ENCODE peak calls at places on chromosomes 3 and 15, in seven cellular contexts. F is SK-N-SH, M is H1, E is K562, V is GM12891, Q is GM12878, U is HepG2. D is an unnamed sample.

GRCh38 chr3:181909241-181909640 is 197.5 kb downstream of the SOX2 start:
- DNase-seq in V (no peak), Q (no peak), E (no peak), M (no peak), F (no peak), U (no peak), D (no peak)

GRCh38 chr15:59339252-59339672 is 33.4 kb downstream of the MYO1E start:
- DNase-seq in M (no peak), F (no peak), V (no peak), E (no peak), U (peak), Q (no peak), D (no peak)

GRCh38 chr15:31510003-31510402 is 183.4 kb downstream of the KLF13 start:
- DNase-seq in E (no peak), Q (no peak), F (no peak), V (no peak), U (no peak), M (no peak), D (no peak)

GRCh38 chr15:25764980-25765735 is 98.0 kb downstream of the ATP10A start:
- DNase-seq in V (no peak), Q (no peak), E (no peak), U (no peak), M (no peak), F (no peak), D (no peak)

GRCh38 chr3:9198805-9199386 is 50.5 kb downstream of the SRGAP3 start:
- DNase-seq in Q (no peak), M (no peak), U (no peak), E (no peak), V (no peak), F (peak), D (no peak)

GRCh38 chr15:42359249-42359648 is at the start of gene CAPN3:
- DNase-seq in F (no peak), Q (no peak), V (no peak), M (no peak), U (no peak), E (no peak), D (no peak)

GRCh38 chr15:96670389-96670788 is 339.9 kb downstream of the NR2F2 start:
- DNase-seq in Q (no peak), M (no peak), F (no peak), V (no peak), U (no peak), E (no peak), D (no peak)

GRCh38 chr15:90184786-90185704 is 16.1 kb upstream of the SEMA4B start:
- DNase-seq in M (no peak), F (peak), U (peak), E (peak), Q (no peak), V (peak), D (peak)

GRCh38 chr3:10753964-10754363 is 62.1 kb upstream of the SLC6A11 start:
- DNase-seq in M (no peak), Q (no peak), F (no peak), V (no peak), E (peak), U (peak), D (no peak)

GRCh38 chr3:27500051-27500450 is 15.9 kb upstream of the SLC4A7 start:
- DNase-seq in F (no peak), U (no peak), E (no peak), V (no peak), M (no peak), Q (no peak), D (no peak)

GRCh38 chr3:149532463-149533180 is 58.1 kb downstream of the TM4SF4 start:
- DNase-seq in M (no peak), E (no peak), F (no peak), U (no peak), Q (no peak), V (no peak), D (no peak)

GRCh38 chr3:13122101-13123055 is 49.1 kb upstream of the IQSEC1 start:
- DNase-seq in E (no peak), F (no peak), M (no peak), V (no peak), Q (no peak), U (no peak), D (no peak)

GRCh38 chr3:110126065-110126464 is 788.7 kb upstream of the DPPA4 start:
- DNase-seq in V (no peak), F (no peak), E (no peak), M (no peak), U (no peak), Q (no peak), D (no peak)

GRCh38 chr15:77503240-77503639 is 82.6 kb downstream of the HMG20A start:
- DNase-seq in M (no peak), E (no peak), U (no peak), V (no peak), Q (no peak), F (no peak), D (no peak)

GRCh38 chr3:133531981-133532380 is 41.5 kb upstream of the CDV3 start:
- DNase-seq in U (no peak), Q (no peak), V (no peak), F (no peak), E (no peak), M (no peak), D (no peak)

GRCh38 chr3:149224736-149225594 is 3.3 kb upstream of the CP start:
- DNase-seq in M (no peak), V (no peak), Q (peak), F (peak), U (peak), E (no peak), D (peak)

GRCh38 chr3:168249048-168249538 is 153.4 kb upstream of the GOLIM4 start:
- DNase-seq in E (no peak), M (no peak), V (no peak), U (no peak), Q (no peak), F (no peak), D (peak)

DNA sequence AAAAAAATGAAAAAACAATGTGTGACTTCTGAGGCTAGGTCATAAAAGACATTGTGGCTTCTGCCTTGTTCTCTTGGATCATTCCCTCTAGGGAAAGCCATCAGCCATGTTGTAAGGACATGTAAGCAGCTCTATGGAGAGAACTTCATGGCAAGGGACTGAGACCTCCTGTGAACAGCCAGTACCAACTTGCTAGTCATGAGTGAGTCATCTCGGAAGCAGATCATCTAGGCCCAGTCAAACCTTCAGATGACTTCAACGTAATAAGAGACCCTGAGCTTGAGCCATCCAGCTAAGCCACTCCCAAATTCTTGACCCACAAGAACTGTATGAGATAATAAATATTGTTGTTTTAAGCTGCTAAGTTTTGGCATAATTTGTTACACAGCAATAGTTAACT is 4.9 kb downstream of the MON1A start:
- DNase-seq in Q (no peak), V (no peak), E (no peak), M (no peak), U (no peak), F (no peak), D (no peak)
- TF ChIP-seq TAF1 in Q (no peak), V (no peak), E (no peak), M (no peak), U (no peak), F (no peak), D (no peak)

DNA sequence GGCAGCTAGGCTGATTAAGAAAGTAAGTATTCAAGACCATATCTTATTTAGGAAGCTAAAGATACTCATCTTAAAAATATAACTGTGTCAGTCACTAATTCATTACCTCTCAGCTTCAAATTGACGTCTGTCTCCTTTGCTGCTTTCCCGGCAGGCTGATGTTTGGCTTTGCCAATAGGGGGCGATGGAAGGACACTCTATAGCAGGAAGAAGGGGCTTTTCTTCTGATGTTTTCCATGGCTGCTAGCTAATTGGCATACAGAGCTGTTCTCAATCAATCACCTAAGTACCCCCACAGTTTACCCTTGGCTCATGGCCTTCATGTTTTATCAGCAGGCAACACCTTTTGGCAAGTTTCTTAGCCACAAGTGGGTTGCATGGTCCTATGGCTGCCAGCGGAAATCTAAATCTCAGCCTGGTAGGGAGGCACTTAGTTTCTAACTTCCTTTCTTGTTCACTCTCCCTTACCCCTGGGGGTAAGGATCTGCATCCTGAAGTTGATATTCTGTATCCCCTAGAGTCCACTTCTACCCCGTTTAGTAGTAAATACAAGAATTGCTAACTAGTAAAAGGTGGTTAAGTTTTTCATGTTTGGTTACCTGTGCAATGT is 45.0 kb downstream of the ESYT3 start:
- DNase-seq in F (peak), Q (no peak), M (no peak), V (peak), U (peak), E (peak), D (no peak)
- TF ChIP-seq TAF1 in F (no peak), Q (no peak), M (no peak), V (no peak), U (no peak), E (no peak), D (no peak)

GRCh38 chr3:73580343-73580742 is 44.4 kb downstream of the PDZRN3 start:
- DNase-seq in M (no peak), Q (no peak), E (no peak), U (no peak), F (no peak), V (no peak), D (no peak)
- TF ChIP-seq TAF1 in M (no peak), Q (no peak), E (no peak), U (no peak), F (no peak), V (no peak), D (no peak)

DNA sequence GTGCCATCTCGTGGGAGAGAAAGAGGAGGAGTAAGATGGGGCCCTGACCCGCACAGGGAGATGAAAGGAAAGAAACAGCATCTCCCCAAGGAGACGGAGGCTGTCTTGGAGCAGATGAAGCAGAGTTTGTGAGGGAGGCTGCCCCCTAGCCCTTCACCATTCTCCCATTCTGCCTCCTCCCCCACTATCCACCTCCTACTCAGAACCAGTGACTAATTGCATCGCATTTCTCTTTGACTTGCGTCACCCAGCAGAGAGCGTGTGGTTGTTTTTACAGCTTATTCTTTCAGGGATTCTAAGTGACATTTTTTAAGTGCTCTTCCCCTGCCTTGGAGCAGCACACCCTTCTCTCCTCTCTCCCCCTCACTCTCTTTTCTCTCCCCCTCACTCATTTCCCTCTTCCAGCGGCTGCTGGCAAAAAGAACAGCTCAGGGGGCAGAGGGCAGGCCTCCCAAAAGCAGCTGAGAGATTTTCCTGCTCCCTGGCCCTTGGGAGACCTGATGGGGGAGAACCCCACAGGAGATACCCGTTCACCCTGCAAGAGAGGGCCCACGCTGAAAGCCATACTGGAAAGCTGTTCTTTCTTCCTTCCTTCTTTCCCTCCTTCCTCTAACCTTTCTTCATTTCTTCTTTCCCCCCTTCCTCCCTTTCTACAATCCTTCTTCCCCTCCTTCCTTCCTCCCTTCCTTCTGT is 91.8 kb downstream of the MRPL46 start:
- DNase-seq in M (no peak), E (no peak), F (no peak), U (no peak), V (no peak), Q (no peak), D (no peak)
- TF ChIP-seq TAF1 in M (no peak), E (no peak), F (no peak), U (no peak), V (no peak), Q (no peak), D (no peak)

GRCh38 chr3:60363817-60364216 is 887.4 kb downstream of the FHIT start:
- DNase-seq in E (no peak), F (no peak), M (no peak), V (no peak), U (no peak), Q (no peak), D (no peak)
- TF ChIP-seq TAF1 in E (no peak), F (no peak), M (no peak), V (no peak), U (no peak), Q (no peak), D (no peak)

D was measured in GM12892.